ENCODE peak calls at places on chromosomes 3 and 15, in seven cellular contexts. P, E, Q, X, S, A and C are unnamed samples.
A peak's percentile ranks its signal among the peaks of the same experiment; 100 is the strongest.

GRCh38 chr3:38578081-38578475 is 71.4 kb downstream of the SCN5A start:
- DNase-seq in P (no peak), E (no peak), S (no peak), X (peak; percentile 89), A (no peak), Q (no peak), C (no peak)

GRCh38 chr3:39809181-39809994 is at the start of gene MYRIP:
- DNase-seq in A (no peak), E (peak; percentile 78), P (no peak), S (no peak), X (no peak), Q (no peak), C (peak; percentile 39)

GRCh38 chr3:64105816-64106215 is 82.5 kb upstream of the PSMD6 start:
- DNase-seq in P (no peak), S (no peak), A (peak; percentile 67), Q (no peak), X (no peak), E (no peak), C (no peak)

GRCh38 chr3:159761377-159761776 is 227.3 kb upstream of the IL12A start:
- DNase-seq in A (no peak), E (no peak), X (no peak), Q (no peak), P (peak; percentile 34), S (peak; percentile 63), C (no peak)

GRCh38 chr15:90735929-90736328 is 18.8 kb downstream of the BLM start:
- DNase-seq in Q (no peak), A (no peak), P (no peak), X (no peak), S (no peak), E (no peak), C (no peak)

GRCh38 chr3:123089611-123090301 is 22.9 kb downstream of the PDIA5 start:
- DNase-seq in E (no peak), A (no peak), X (no peak), Q (no peak), S (no peak), P (no peak), C (peak; percentile 50)

GRCh38 chr15:32942286-32942927 is 224.6 kb downstream of the GREM1 start:
- DNase-seq in A (no peak), X (no peak), S (no peak), E (no peak), P (no peak), Q (no peak), C (no peak)

GRCh38 chr3:182327196-182327681 is 466.1 kb upstream of the ATP11B start:
- DNase-seq in X (no peak), E (no peak), A (peak; percentile 17), S (no peak), Q (no peak), P (peak; percentile 20), C (no peak)

GRCh38 chr15:64521201-64521600 is 60.8 kb downstream of the ZNF609 start:
- DNase-seq in A (peak; percentile 65), S (no peak), E (no peak), Q (no peak), P (no peak), X (no peak), C (no peak)

GRCh38 chr3:123807820-123808219 is 76.3 kb downstream of the MYLK start:
- DNase-seq in X (no peak), E (no peak), Q (no peak), P (no peak), S (no peak), A (peak; percentile 89), C (peak; percentile 40)

GRCh38 chr15:49664706-49665105 is 43.9 kb downstream of the DTWD1 start:
- DNase-seq in Q (no peak), S (no peak), A (no peak), P (no peak), X (no peak), E (no peak), C (no peak)

GRCh38 chr3:13537926-13538325 is 11.0 kb upstream of the FBLN2 start:
- DNase-seq in S (peak; percentile 91), X (no peak), A (peak; percentile 73), Q (no peak), E (no peak), P (peak; percentile 69), C (no peak)

GRCh38 chr3:194483850-194484249 is 3.0 kb downstream of the ATP13A3 start:
- DNase-seq in S (no peak), A (no peak), E (no peak), X (no peak), P (no peak), Q (no peak), C (no peak)

GRCh38 chr3:59472541-59472940 is 422.7 kb upstream of the CFAP20DC start:
- DNase-seq in P (no peak), Q (no peak), X (no peak), S (no peak), E (no peak), A (no peak), C (no peak)

GRCh38 chr3:44323341-44323955 is 15.1 kb upstream of the TCAIM start:
- DNase-seq in S (peak; percentile 71), E (peak; percentile 34), X (no peak), A (peak; percentile 42), Q (peak; percentile 44), P (peak; percentile 44), C (peak; percentile 27)

GRCh38 chr3:96083610-96084009 is 730.8 kb upstream of the EPHA6 start:
- DNase-seq in S (no peak), A (no peak), X (no peak), E (no peak), Q (no peak), P (peak; percentile 5), C (no peak)

GRCh38 chr3:45515999-45516804 is 78.3 kb upstream of the LIMD1 start:
- DNase-seq in Q (no peak), A (no peak), P (no peak), X (no peak), S (no peak), E (no peak), C (no peak)

GRCh38 chr3:13700362-13700761 is 151.4 kb downstream of the FBLN2 start:
- DNase-seq in S (no peak), E (no peak), A (no peak), X (no peak), Q (no peak), P (no peak), C (no peak)

GRCh38 chr3:32176989-32177701 is 61.3 kb upstream of the CMTM8 start:
- DNase-seq in E (peak; percentile 64), Q (peak; percentile 25), A (peak; percentile 75), X (no peak), P (peak; percentile 53), S (peak; percentile 37), C (peak; percentile 1)

GRCh38 chr15:66650433-66650832 is 51.6 kb upstream of the SMAD6 start:
- DNase-seq in P (no peak), S (no peak), A (no peak), E (no peak), X (no peak), Q (no peak), C (no peak)

GRCh38 chr3:297585-297984 is 101.0 kb downstream of the CHL1 start:
- DNase-seq in E (no peak), P (no peak), A (no peak), X (no peak), S (no peak), Q (no peak), C (peak; percentile 34)

GRCh38 chr3:50624634-50625033 is 7.7 kb downstream of the MAPKAPK3 start:
- DNase-seq in P (no peak), X (no peak), Q (no peak), E (no peak), A (peak; percentile 63), S (no peak), C (no peak)

GRCh38 chr3:187016639-187017345 is 86.5 kb downstream of the ST6GAL1 start:
- DNase-seq in S (peak; percentile 11), P (no peak), Q (no peak), A (peak; percentile 25), E (no peak), X (no peak), C (no peak)

GRCh38 chr3:139620438-139620837 is 57.3 kb downstream of the NMNAT3 start:
- DNase-seq in S (no peak), E (no peak), Q (no peak), P (no peak), X (no peak), A (no peak), C (no peak)

GRCh38 chr3:107416138-107416537 is 38.9 kb downstream of the CCDC54 start:
- DNase-seq in A (peak; percentile 41), X (no peak), P (no peak), Q (no peak), E (no peak), S (peak; percentile 16), C (no peak)

GRCh38 chr3:42544492-42545283 is 37.1 kb downstream of the SEC22C start:
- DNase-seq in S (no peak), X (no peak), Q (no peak), A (no peak), E (no peak), P (no peak), C (peak; percentile 33)

GRCh38 chr3:151788401-151788800 is 25.5 kb upstream of the AADAC start:
- DNase-seq in A (no peak), Q (no peak), X (no peak), E (no peak), P (no peak), S (no peak), C (no peak)

GRCh38 chr3:61985020-61985419 is 388.3 kb downstream of the FEZF2 start:
- DNase-seq in A (peak; percentile 63), P (peak; percentile 9), E (no peak), Q (no peak), X (no peak), S (peak; percentile 82), C (no peak)

GRCh38 chr3:192861972-192862371 is 55.7 kb downstream of the MB21D2 start:
- DNase-seq in A (no peak), S (no peak), Q (no peak), P (no peak), E (no peak), X (no peak), C (no peak)

GRCh38 chr3:176514297-176514696 is 683.0 kb downstream of the TBL1XR1 start:
- DNase-seq in S (peak; percentile 42), A (peak; percentile 32), X (no peak), E (peak; percentile 75), P (no peak), Q (no peak), C (no peak)

GRCh38 chr3:111745786-111746185 is 113.3 kb upstream of the PHLDB2 start:
- DNase-seq in A (peak; percentile 63), P (no peak), S (no peak), Q (no peak), X (peak; percentile 53), E (no peak), C (no peak)

GRCh38 chr3:47315069-47315647 is 32.4 kb downstream of the KLHL18 start:
- DNase-seq in P (no peak), Q (no peak), X (no peak), E (no peak), A (no peak), S (peak; percentile 7), C (no peak)

GRCh38 chr15:101000271-101000681 is 81.1 kb downstream of the LRRK1 start:
- DNase-seq in E (no peak), X (peak; percentile 68), Q (no peak), A (no peak), S (peak; percentile 29), P (no peak), C (no peak)

GRCh38 chr15:91572110-91572509 is 281.4 kb upstream of the SLCO3A1 start:
- DNase-seq in S (peak; percentile 15), X (peak; percentile 87), P (no peak), E (no peak), Q (no peak), A (peak; percentile 38), C (peak; percentile 87)

GRCh38 chr15:83053151-83053550 is 13.9 kb downstream of the BTBD1 start:
- DNase-seq in X (no peak), E (no peak), P (peak; percentile 27), A (peak; percentile 65), S (peak; percentile 86), Q (no peak), C (no peak)

GRCh38 chr3:52055537-52056351 is 627 bp downstream of the DUSP7 start:
- DNase-seq in P (no peak), S (peak; percentile 57), A (no peak), X (no peak), Q (peak; percentile 39), E (peak; percentile 66), C (no peak)

GRCh38 chr15:66673410-66674322 is 28.4 kb upstream of the SMAD6 start:
- DNase-seq in P (no peak), A (no peak), S (no peak), X (no peak), Q (peak; percentile 37), E (peak; percentile 79), C (no peak)

GRCh38 chr3:129033151-129033550 is 27.4 kb upstream of the GP9 start:
- DNase-seq in Q (no peak), X (no peak), E (no peak), A (no peak), S (no peak), P (no peak), C (no peak)